ENCODE peak calls at places on chromosomes 4 and X, in seven cellular contexts. B, U, C, S, Z, I and L are unnamed samples.

GRCh38 chrX:119008122-119008744 is 33.8 kb downstream of the LONRF3 start:
- DNase-seq in B (peak; percentile 53), U (peak; percentile 49), C (no peak), S (no peak), Z (peak; percentile 29), I (peak; percentile 48), L (no peak)

GRCh38 chr4:87270144-87270543 is 49.7 kb upstream of the KLHL8 start:
- DNase-seq in B (peak; percentile 76), U (no peak), C (peak; percentile 16), S (no peak), Z (peak; percentile 32), I (peak; percentile 42), L (no peak)

GRCh38 chr4:148061139-148061476 is 329.2 kb downstream of the ARHGAP10 start:
- DNase-seq in B (no peak), U (no peak), C (no peak), S (no peak), Z (no peak), I (no peak), L (no peak)

GRCh38 chr4:17544831-17545234 is 29.9 kb downstream of the CLRN2 start:
- DNase-seq in B (peak; percentile 8), U (no peak), C (no peak), S (no peak), Z (no peak), I (no peak), L (peak; percentile 25)

GRCh38 chr4:87944967-87945366 is 30.5 kb upstream of the SPP1 start:
- DNase-seq in B (no peak), U (no peak), C (no peak), S (no peak), Z (no peak), I (no peak), L (no peak)

GRCh38 chrX:44669626-44670025 is 127.0 kb upstream of the FUNDC1 start:
- DNase-seq in B (no peak), U (no peak), C (no peak), S (no peak), Z (no peak), I (no peak), L (no peak)

GRCh38 chr4:133389029-133389428 is 239.9 kb downstream of the PCDH10 start:
- DNase-seq in B (no peak), U (no peak), C (no peak), S (no peak), Z (no peak), I (no peak), L (no peak)

GRCh38 chr4:90069151-90069550 is 58.0 kb upstream of the CCSER1 start:
- DNase-seq in B (no peak), U (no peak), C (no peak), S (no peak), Z (no peak), I (no peak), L (no peak)

GRCh38 chr4:185429660-185430059 is 3.9 kb upstream of the UFSP2 start:
- DNase-seq in B (no peak), U (no peak), C (no peak), S (no peak), Z (no peak), I (no peak), L (no peak)

GRCh38 chr4:128371004-128371777 is 83.6 kb upstream of the PGRMC2 start:
- DNase-seq in B (no peak), U (no peak), C (no peak), S (no peak), Z (no peak), I (no peak), L (no peak)

GRCh38 chr4:169619518-169619957 is 840 bp upstream of the CLCN3 start:
- DNase-seq in B (peak; percentile 66), U (peak; percentile 55), C (no peak), S (no peak), Z (peak; percentile 65), I (peak; percentile 79), L (peak; percentile 58)

GRCh38 chr4:167100120-167100519 is 134.2 kb downstream of the SPOCK3 start:
- DNase-seq in B (peak; percentile 63), U (no peak), C (no peak), S (peak; percentile 10), Z (peak; percentile 35), I (no peak), L (no peak)

DNA sequence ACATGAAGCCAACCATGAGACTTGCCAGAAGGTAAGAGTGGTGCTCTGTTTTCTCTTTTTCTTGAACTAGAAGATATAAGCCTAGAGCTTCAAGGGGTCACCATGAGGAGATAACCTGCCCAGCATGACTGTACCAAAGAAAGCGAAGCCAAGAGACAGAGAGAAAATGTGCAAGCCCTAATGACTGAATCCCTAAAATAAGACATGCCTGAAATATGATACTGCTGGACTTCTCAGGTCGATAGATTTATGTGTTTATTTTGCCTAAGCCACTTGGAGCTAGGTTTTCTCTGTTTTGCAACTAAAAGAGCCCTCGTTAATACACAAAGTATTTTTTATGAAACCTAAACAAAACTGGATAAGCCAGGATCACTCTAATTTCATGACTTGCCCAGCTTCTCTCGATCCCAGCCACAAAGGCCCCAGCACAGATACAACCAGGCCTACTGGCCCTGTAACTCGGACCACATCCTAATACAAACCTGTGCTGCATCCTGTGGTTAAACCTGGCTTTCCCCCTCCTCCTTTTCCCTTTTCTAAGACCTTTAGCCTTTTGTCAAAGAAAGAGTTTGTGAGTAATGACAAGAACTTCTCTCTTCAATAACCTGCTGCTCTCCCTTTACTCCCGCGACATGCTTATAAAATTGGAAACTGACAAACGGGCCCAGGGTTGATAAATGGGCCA is 185.8 kb downstream of the APBB2 start:
- DNase-seq in B (no peak), U (no peak), C (peak; percentile 55), S (no peak), Z (no peak), I (no peak), L (no peak)
- H3K4me3 ChIP-seq in B (no peak overlapping the region), U (no peak overlapping the region), C (no peak overlapping the region), S (no peak overlapping the region), Z (no peak overlapping the region), I (no peak overlapping the region), L (no peak overlapping the region)

GRCh38 chr4:163556650-163557391 is 62.3 kb downstream of the TMA16 start:
- DNase-seq in B (no peak), U (no peak), C (no peak), S (no peak), Z (no peak), I (no peak), L (no peak)
- H3K4me3 ChIP-seq in B (no peak overlapping the region), U (no peak overlapping the region), C (no peak overlapping the region), S (no peak overlapping the region), Z (no peak overlapping the region), I (no peak overlapping the region), L (no peak overlapping the region)

GRCh38 chr4:173415885-173416658 is 17.2 kb upstream of the SCRG1 start:
- DNase-seq in B (no peak), U (no peak), C (no peak), S (no peak), Z (no peak), I (no peak), L (no peak)
- H3K4me3 ChIP-seq in B (no peak overlapping the region), U (no peak overlapping the region), C (no peak overlapping the region), S (no peak overlapping the region), Z (no peak overlapping the region), I (no peak overlapping the region), L (no peak overlapping the region)

DNA sequence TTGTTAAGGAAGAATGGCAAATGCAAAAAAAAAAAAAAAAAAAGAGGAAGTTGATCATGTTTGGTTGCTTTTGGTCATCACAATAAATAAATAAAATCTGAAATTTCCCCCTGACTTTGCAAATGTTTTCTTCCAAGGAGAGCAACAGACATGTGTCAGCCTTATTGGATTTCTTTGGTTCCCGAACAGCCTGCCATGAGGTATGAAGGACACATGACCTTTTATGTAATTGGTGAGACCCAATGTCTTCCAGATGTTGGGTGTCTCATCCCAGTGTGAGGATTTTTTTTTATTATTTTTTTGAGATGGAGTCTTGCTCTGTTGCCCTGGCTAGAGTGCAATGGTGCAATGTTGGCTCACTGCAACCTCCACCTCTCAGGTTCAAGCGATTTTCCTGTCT is 24.6 kb upstream of the CD99 start:
- DNase-seq in B (no peak), U (no peak), C (no peak), S (no peak), Z (no peak), I (no peak), L (no peak)
- H3K4me3 ChIP-seq in B (no peak overlapping the region), U (no peak overlapping the region), C (no peak overlapping the region), S (no peak overlapping the region), Z (no peak overlapping the region), I (no peak overlapping the region), L (no peak overlapping the region)

GRCh38 chr4:1112174-1112820 is 1.1 kb downstream of the RNF212 start:
- DNase-seq in B (no peak), U (no peak), C (no peak), S (no peak), Z (no peak), I (peak; percentile 82), L (no peak)
- H3K4me3 ChIP-seq in B (no peak overlapping the region), U (no peak overlapping the region), C (no peak overlapping the region), S (no peak overlapping the region), Z (no peak overlapping the region), I (no peak overlapping the region), L (no peak overlapping the region)